ENCODE peak calls at places on chromosomes 3 and 15, in five cellular contexts. P is osteocyte, T is cardiac fibroblast, Z is GM13977, M is endothelial cell. G is an unnamed sample.

GRCh38 chr15:28876131-28876844 is 9.5 kb upstream of the APBA2 start:
- DNase-seq in P (no peak), T (no peak), Z (no peak), M (no peak), G (no peak)

GRCh38 chr3:50008931-50009330 is 69.0 kb downstream of the RBM6 start:
- DNase-seq in P (no peak), T (peak; percentile 38), Z (no peak), M (no peak), G (peak; percentile 21)

GRCh38 chr3:183824761-183825379 is 507 bp downstream of the MAP6D1 start:
- DNase-seq in P (no peak), T (no peak), Z (peak; percentile 64), M (no peak), G (no peak)

GRCh38 chr3:49554639-49555265 is 475 bp downstream of the BSN start:
- DNase-seq in P (no peak), T (peak; percentile 13), Z (no peak), M (peak; percentile 76), G (no peak)

GRCh38 chr3:195401959-195402358 is 40.9 kb downstream of the ACAP2 start:
- DNase-seq in P (no peak), T (no peak), Z (no peak), M (no peak), G (no peak)

GRCh38 chr15:55758580-55758986 is 15.6 kb upstream of the PRTG start:
- DNase-seq in P (no peak), T (peak; percentile 18), Z (no peak), M (no peak), G (no peak)

GRCh38 chr3:15011174-15011573 is 53.9 kb downstream of the MRPS25 start:
- DNase-seq in P (no peak), T (no peak), Z (no peak), M (no peak), G (no peak)

GRCh38 chr3:18891641-18892040 is 256.7 kb upstream of the KCNH8 start:
- DNase-seq in P (no peak), T (no peak), Z (no peak), M (no peak), G (no peak)

GRCh38 chr3:189838291-189838690 is 207.1 kb downstream of the TP63 start:
- DNase-seq in P (no peak), T (no peak), Z (no peak), M (no peak), G (no peak)

GRCh38 chr3:154161806-154162205 is 40.6 kb downstream of the ARHGEF26 start:
- DNase-seq in P (no peak), T (no peak), Z (no peak), M (no peak), G (no peak)

GRCh38 chr3:24810881-24811280 is 316.2 kb upstream of the THRB start:
- DNase-seq in P (no peak), T (no peak), Z (no peak), M (no peak), G (peak; percentile 9)

GRCh38 chr3:188296761-188297689 is 143.1 kb downstream of the LPP start:
- DNase-seq in P (no peak), T (peak; percentile 93), Z (no peak), M (no peak), G (peak; percentile 95)

GRCh38 chr3:58625196-58625595 is 41.4 kb downstream of the FAM3D start:
- DNase-seq in P (no peak), T (no peak), Z (no peak), M (no peak), G (no peak)

GRCh38 chr3:31433679-31433992 is 99.1 kb upstream of the STT3B start:
- DNase-seq in P (no peak), T (no peak), Z (no peak), M (no peak), G (no peak)

GRCh38 chr3:59867185-59868002 is 817.6 kb upstream of the CFAP20DC start:
- DNase-seq in P (no peak), T (no peak), Z (no peak), M (no peak), G (no peak)

GRCh38 chr15:41772720-41773331 is 1.5 kb upstream of the MAPKBP1 start:
- DNase-seq in P (no peak), T (peak; percentile 83), Z (peak; percentile 70), M (peak; percentile 60), G (peak; percentile 79)

GRCh38 chr3:46705751-46706572 is 4.8 kb downstream of the TMIE start:
- DNase-seq in P (no peak), T (peak; percentile 47), Z (no peak), M (no peak), G (peak; percentile 49)

GRCh38 chr3:42544492-42545283 is 37.1 kb downstream of the SEC22C start:
- DNase-seq in P (no peak), T (peak; percentile 10), Z (no peak), M (no peak), G (peak; percentile 7)

GRCh38 chr3:23735062-23735461 is 70.7 kb upstream of the UBE2E1 start:
- DNase-seq in P (no peak), T (no peak), Z (no peak), M (no peak), G (no peak)

GRCh38 chr3:39568508-39568907 is 101.0 kb downstream of the MOBP start:
- DNase-seq in P (no peak), T (no peak), Z (no peak), M (no peak), G (no peak)

GRCh38 chr15:39599871-39600270 is 19.0 kb downstream of the THBS1 start:
- DNase-seq in P (no peak), T (peak; percentile 53), Z (no peak), M (no peak), G (no peak)

GRCh38 chr15:99157456-99157855 is 52.6 kb downstream of the SYNM start:
- DNase-seq in P (no peak), T (peak; percentile 4), Z (no peak), M (no peak), G (no peak)

GRCh38 chr15:99158626-99159412 is 53.9 kb downstream of the SYNM start:
- DNase-seq in P (no peak), T (no peak), Z (no peak), M (no peak), G (no peak)

GRCh38 chr15:99154271-99154670 is 49.4 kb downstream of the SYNM start:
- DNase-seq in P (no peak), T (peak; percentile 12), Z (no peak), M (no peak), G (no peak)

GRCh38 chr15:99153026-99153535 is 48.2 kb downstream of the SYNM start:
- DNase-seq in P (no peak), T (no peak), Z (no peak), M (no peak), G (no peak)

GRCh38 chr15:99155961-99156443 is 51.1 kb downstream of the SYNM start:
- DNase-seq in P (no peak), T (peak; percentile 28), Z (no peak), M (no peak), G (peak; percentile 49)
- TF ChIP-seq CTCF in P (no peak), T (no peak), Z (no peak), M (no peak), G (no peak)

GRCh38 chr3:21801631-21802030 is 50.6 kb upstream of the ZNF385D start:
- DNase-seq in P (no peak), T (no peak), Z (no peak), M (no peak), G (no peak)

GRCh38 chr3:21798689-21799088 is 47.7 kb upstream of the ZNF385D start:
- DNase-seq in P (no peak), T (no peak), Z (no peak), M (no peak), G (no peak)

DNA sequence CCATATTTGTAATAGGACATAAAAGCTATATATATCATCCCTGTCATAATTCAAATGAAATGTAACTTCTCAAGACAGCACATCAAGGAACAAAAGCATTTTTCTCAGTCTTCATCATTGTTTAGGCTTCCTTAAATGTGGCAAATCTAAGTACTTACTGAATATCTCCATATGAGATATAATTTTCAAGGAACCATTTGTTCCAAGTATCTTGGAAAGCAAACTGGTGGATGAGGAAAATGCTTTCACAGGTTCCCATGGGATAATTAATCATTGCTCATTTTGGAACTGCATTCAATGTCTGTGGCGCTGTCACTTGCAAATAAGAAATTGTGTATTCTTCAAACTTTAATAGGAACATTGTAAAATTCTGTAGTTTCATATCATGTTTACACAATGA is 52.6 kb upstream of the ZNF385D start:
- DNase-seq in P (no peak), T (peak; percentile 22), Z (no peak), M (no peak), G (no peak)
- TF ChIP-seq CTCF in P (no peak), T (no peak), Z (no peak), M (no peak), G (no peak)

GRCh38 chr3:100710355-100711198 is 1.3 kb downstream of the TFG start:
- DNase-seq in P (no peak), T (peak; percentile 83), Z (peak; percentile 73), M (peak; percentile 33), G (peak; percentile 76)
- TF ChIP-seq CTCF in P (peak; percentile 41), T (peak; percentile 38), Z (peak; percentile 32), M (no peak), G (peak; percentile 22)

GRCh38 chr3:37990527-37990926 is at the start of gene VILL:
- DNase-seq in P (no peak), T (no peak), Z (no peak), M (no peak), G (peak; percentile 45)
- TF ChIP-seq CTCF in P (no peak), T (no peak), Z (no peak), M (no peak), G (no peak)

GRCh38 chr3:65746848-65747247 is 291.9 kb downstream of the MAGI1 start:
- DNase-seq in P (no peak), T (no peak), Z (no peak), M (no peak), G (no peak)

GRCh38 chr3:65749066-65749465 is 289.7 kb downstream of the MAGI1 start:
- DNase-seq in P (no peak), T (no peak), Z (no peak), M (no peak), G (no peak)

GRCh38 chr3:65752636-65753035 is 286.1 kb downstream of the MAGI1 start:
- DNase-seq in P (no peak), T (no peak), Z (no peak), M (no peak), G (no peak)

GRCh38 chr3:65748326-65748725 is 290.4 kb downstream of the MAGI1 start:
- DNase-seq in P (no peak), T (peak; percentile 2), Z (no peak), M (no peak), G (no peak)

GRCh38 chr3:65751123-65751700 is 287.5 kb downstream of the MAGI1 start:
- DNase-seq in P (no peak), T (peak; percentile 55), Z (peak; percentile 13), M (peak; percentile 80), G (peak; percentile 58)
- TF ChIP-seq CTCF in P (peak; percentile 65), T (peak; percentile 73), Z (peak; percentile 55), M (peak; percentile 90), G (peak; percentile 63)

GRCh38 chr3:17166369-17166768 is 281.6 kb downstream of the PLCL2 start:
- DNase-seq in P (no peak), T (no peak), Z (no peak), M (no peak), G (no peak)
- TF ChIP-seq CTCF in P (no peak), T (no peak), Z (peak; percentile 10), M (no peak), G (no peak)

GRCh38 chr15:58515807-58516206 is 84.0 kb downstream of the LIPC start:
- DNase-seq in P (no peak), T (peak; percentile 41), Z (peak; percentile 42), M (no peak), G (no peak)
- TF ChIP-seq CTCF in P (no peak), T (no peak), Z (no peak), M (no peak), G (no peak)

GRCh38 chr15:76084263-76084662 is 24.5 kb downstream of the TMEM266 start:
- DNase-seq in P (no peak), T (no peak), Z (no peak), M (no peak), G (no peak)
- TF ChIP-seq CTCF in P (no peak), T (no peak), Z (no peak), M (no peak), G (no peak)